ENCODE peak calls at places on chromosomes 5 and 9, in ten cellular contexts. One of them, this sample, is unnamed.
A peak's percentile ranks its signal among the peaks of the same experiment; 100 is the strongest.

GRCh38 chr5:79685621-79686020 is 4.0 kb upstream of the CMYA5 start:
- DNase-seq in thoracic aorta: no peak
- DNase-seq in HCT116: no peak
- DNase-seq in AG04450: no peak
- DNase-seq in cardiac muscle cell: no peak
- DNase-seq in brain microvascular endothelial cell: no peak
- DNase-seq in heart right ventricle: no peak
- DNase-seq in left lung: no peak
- DNase-seq in lower lobe of right lung: no peak
- DNase-seq in heart left ventricle: no peak
- DNase-seq in this sample: no peak

GRCh38 chr9:89743576-89744254 is 138.9 kb downstream of the GADD45G start:
- DNase-seq in thoracic aorta: no peak
- DNase-seq in HCT116: no peak
- DNase-seq in AG04450: no peak
- DNase-seq in cardiac muscle cell: no peak
- DNase-seq in brain microvascular endothelial cell: no peak
- DNase-seq in heart right ventricle: no peak
- DNase-seq in left lung: no peak
- DNase-seq in lower lobe of right lung: no peak
- DNase-seq in heart left ventricle: no peak
- DNase-seq in this sample: no peak

GRCh38 chr9:9412241-9412640 is 1200.6 kb downstream of the PTPRD start:
- DNase-seq in thoracic aorta: no peak
- DNase-seq in HCT116: no peak
- DNase-seq in AG04450: no peak
- DNase-seq in cardiac muscle cell: no peak
- DNase-seq in brain microvascular endothelial cell: no peak
- DNase-seq in heart right ventricle: no peak
- DNase-seq in left lung: no peak
- DNase-seq in lower lobe of right lung: no peak
- DNase-seq in heart left ventricle: no peak
- DNase-seq in this sample: no peak

GRCh38 chr5:95664204-95664786 is 17.7 kb downstream of the RFESD start:
- DNase-seq in thoracic aorta: no peak
- DNase-seq in HCT116: peak; percentile 29
- DNase-seq in AG04450: no peak
- DNase-seq in cardiac muscle cell: peak; percentile 50
- DNase-seq in brain microvascular endothelial cell: no peak
- DNase-seq in heart right ventricle: no peak
- DNase-seq in left lung: no peak
- DNase-seq in lower lobe of right lung: no peak
- DNase-seq in heart left ventricle: no peak
- DNase-seq in this sample: peak; percentile 22

GRCh38 chr9:118418887-118419620 is 714.9 kb downstream of the TLR4 start:
- DNase-seq in thoracic aorta: no peak
- DNase-seq in HCT116: no peak
- DNase-seq in AG04450: no peak
- DNase-seq in cardiac muscle cell: no peak
- DNase-seq in brain microvascular endothelial cell: no peak
- DNase-seq in heart right ventricle: no peak
- DNase-seq in left lung: no peak
- DNase-seq in lower lobe of right lung: no peak
- DNase-seq in heart left ventricle: no peak
- DNase-seq in this sample: peak; percentile 17

GRCh38 chr9:72363908-72364678 is 915 bp downstream of the ZFAND5 start:
- DNase-seq in thoracic aorta: peak; percentile 7
- DNase-seq in HCT116: no peak
- DNase-seq in AG04450: no peak
- DNase-seq in cardiac muscle cell: peak; percentile 75
- DNase-seq in brain microvascular endothelial cell: no peak
- DNase-seq in heart right ventricle: peak; percentile 81
- DNase-seq in left lung: peak; percentile 90
- DNase-seq in lower lobe of right lung: peak; percentile 78
- DNase-seq in heart left ventricle: peak; percentile 84
- DNase-seq in this sample: no peak

GRCh38 chr5:10588779-10589447 is 25.0 kb downstream of the ANKRD33B start:
- DNase-seq in thoracic aorta: no peak
- DNase-seq in HCT116: no peak
- DNase-seq in AG04450: no peak
- DNase-seq in cardiac muscle cell: no peak
- DNase-seq in brain microvascular endothelial cell: no peak
- DNase-seq in heart right ventricle: no peak
- DNase-seq in left lung: no peak
- DNase-seq in lower lobe of right lung: no peak
- DNase-seq in heart left ventricle: no peak
- DNase-seq in this sample: no peak

GRCh38 chr9:396397-396796 is 181.7 kb downstream of the DOCK8 start:
- DNase-seq in thoracic aorta: no peak
- DNase-seq in HCT116: no peak
- DNase-seq in AG04450: no peak
- DNase-seq in cardiac muscle cell: no peak
- DNase-seq in brain microvascular endothelial cell: no peak
- DNase-seq in heart right ventricle: no peak
- DNase-seq in left lung: no peak
- DNase-seq in lower lobe of right lung: no peak
- DNase-seq in heart left ventricle: no peak
- DNase-seq in this sample: no peak

GRCh38 chr5:38845555-38846378 is at the start of gene OSMR:
- DNase-seq in thoracic aorta: peak; percentile 91
- DNase-seq in HCT116: peak; percentile 78
- DNase-seq in AG04450: peak; percentile 97
- DNase-seq in cardiac muscle cell: peak; percentile 25
- DNase-seq in brain microvascular endothelial cell: peak; percentile 96
- DNase-seq in heart right ventricle: peak; percentile 93
- DNase-seq in left lung: peak; percentile 96
- DNase-seq in lower lobe of right lung: peak; percentile 93
- DNase-seq in heart left ventricle: peak; percentile 93
- DNase-seq in this sample: peak; percentile 91

GRCh38 chr5:2981652-2982051 is 230.2 kb upstream of the IRX2 start:
- DNase-seq in thoracic aorta: no peak
- DNase-seq in HCT116: no peak
- DNase-seq in AG04450: no peak
- DNase-seq in cardiac muscle cell: no peak
- DNase-seq in brain microvascular endothelial cell: no peak
- DNase-seq in heart right ventricle: no peak
- DNase-seq in left lung: no peak
- DNase-seq in lower lobe of right lung: no peak
- DNase-seq in heart left ventricle: no peak
- DNase-seq in this sample: no peak

GRCh38 chr5:171129308-171129707 is 179.7 kb upstream of the TLX3 start:
- DNase-seq in thoracic aorta: no peak
- DNase-seq in HCT116: no peak
- DNase-seq in AG04450: no peak
- DNase-seq in cardiac muscle cell: no peak
- DNase-seq in brain microvascular endothelial cell: no peak
- DNase-seq in heart right ventricle: no peak
- DNase-seq in left lung: no peak
- DNase-seq in lower lobe of right lung: no peak
- DNase-seq in heart left ventricle: no peak
- DNase-seq in this sample: no peak

GRCh38 chr5:132662004-132662401 is 4.0 kb downstream of the IL13 start:
- DNase-seq in thoracic aorta: no peak
- DNase-seq in HCT116: no peak
- DNase-seq in AG04450: no peak
- DNase-seq in cardiac muscle cell: no peak
- DNase-seq in brain microvascular endothelial cell: no peak
- DNase-seq in heart right ventricle: no peak
- DNase-seq in left lung: no peak
- DNase-seq in lower lobe of right lung: no peak
- DNase-seq in heart left ventricle: no peak
- DNase-seq in this sample: no peak

GRCh38 chr5:92552206-92553160 is 1028.5 kb downstream of the NR2F1-AS1 start:
- DNase-seq in thoracic aorta: no peak
- DNase-seq in HCT116: peak; percentile 89
- DNase-seq in AG04450: peak; percentile 92
- DNase-seq in cardiac muscle cell: no peak
- DNase-seq in brain microvascular endothelial cell: peak; percentile 96
- DNase-seq in heart right ventricle: no peak
- DNase-seq in left lung: no peak
- DNase-seq in lower lobe of right lung: no peak
- DNase-seq in heart left ventricle: no peak
- DNase-seq in this sample: peak; percentile 66

GRCh38 chr9:32251539-32251938 is 132.9 kb upstream of the ACO1 start:
- DNase-seq in thoracic aorta: no peak
- DNase-seq in HCT116: peak; percentile 24
- DNase-seq in AG04450: no peak
- DNase-seq in cardiac muscle cell: peak; percentile 79
- DNase-seq in brain microvascular endothelial cell: peak; percentile 49
- DNase-seq in heart right ventricle: peak; percentile 34
- DNase-seq in left lung: no peak
- DNase-seq in lower lobe of right lung: no peak
- DNase-seq in heart left ventricle: peak; percentile 11
- DNase-seq in this sample: peak; percentile 8

GRCh38 chr5:150559701-150560100 is 51.8 kb downstream of the NDST1 start:
- DNase-seq in thoracic aorta: no peak
- DNase-seq in HCT116: no peak
- DNase-seq in AG04450: no peak
- DNase-seq in cardiac muscle cell: no peak
- DNase-seq in brain microvascular endothelial cell: peak; percentile 50
- DNase-seq in heart right ventricle: no peak
- DNase-seq in left lung: no peak
- DNase-seq in lower lobe of right lung: no peak
- DNase-seq in heart left ventricle: no peak
- DNase-seq in this sample: no peak

GRCh38 chr5:50553560-50553984 is 112.5 kb upstream of the EMB start:
- DNase-seq in thoracic aorta: no peak
- DNase-seq in HCT116: no peak
- DNase-seq in AG04450: no peak
- DNase-seq in cardiac muscle cell: peak; percentile 23
- DNase-seq in brain microvascular endothelial cell: no peak
- DNase-seq in heart right ventricle: no peak
- DNase-seq in left lung: no peak
- DNase-seq in lower lobe of right lung: peak; percentile 50
- DNase-seq in heart left ventricle: no peak
- DNase-seq in this sample: peak; percentile 10

GRCh38 chr5:171747061-171747859 is 38.4 kb upstream of the SMIM23 start:
- DNase-seq in thoracic aorta: no peak
- DNase-seq in HCT116: no peak
- DNase-seq in AG04450: no peak
- DNase-seq in cardiac muscle cell: no peak
- DNase-seq in brain microvascular endothelial cell: no peak
- DNase-seq in heart right ventricle: no peak
- DNase-seq in left lung: no peak
- DNase-seq in lower lobe of right lung: no peak
- DNase-seq in heart left ventricle: no peak
- DNase-seq in this sample: peak; percentile 72

GRCh38 chr5:118968925-118969375 is 19.4 kb downstream of the DTWD2 start:
- DNase-seq in thoracic aorta: no peak
- DNase-seq in HCT116: no peak
- DNase-seq in AG04450: no peak
- DNase-seq in cardiac muscle cell: no peak
- DNase-seq in brain microvascular endothelial cell: peak; percentile 6
- DNase-seq in heart right ventricle: peak; percentile 21
- DNase-seq in left lung: no peak
- DNase-seq in lower lobe of right lung: no peak
- DNase-seq in heart left ventricle: no peak
- DNase-seq in this sample: no peak

GRCh38 chr5:109324351-109324750 is 85.4 kb downstream of the PJA2 start:
- DNase-seq in thoracic aorta: no peak
- DNase-seq in HCT116: no peak
- DNase-seq in AG04450: no peak
- DNase-seq in cardiac muscle cell: peak; percentile 8
- DNase-seq in brain microvascular endothelial cell: no peak
- DNase-seq in heart right ventricle: no peak
- DNase-seq in left lung: no peak
- DNase-seq in lower lobe of right lung: no peak
- DNase-seq in heart left ventricle: no peak
- DNase-seq in this sample: no peak

DNA sequence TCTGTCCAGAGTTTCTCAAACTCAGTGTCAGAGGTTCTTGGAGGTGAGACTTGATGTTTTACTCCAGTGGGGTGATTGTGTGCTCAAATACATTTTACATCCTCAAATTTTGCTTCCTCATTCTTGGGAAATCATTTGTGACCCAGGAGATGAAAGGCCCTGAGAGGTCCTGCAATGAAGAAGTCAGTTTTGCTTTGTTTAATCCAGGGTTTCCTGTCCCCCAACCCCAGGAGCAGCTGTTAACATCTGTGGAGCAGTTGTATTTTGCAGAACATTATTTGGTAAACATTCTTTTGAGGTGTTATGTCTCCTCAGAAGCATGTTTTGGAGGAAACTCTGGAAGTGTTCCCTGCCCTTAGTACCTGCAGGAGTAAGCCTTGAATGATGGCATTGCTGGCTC is 59.8 kb downstream of the DAB2IP start:
- DNase-seq in thoracic aorta: no peak
- DNase-seq in HCT116: no peak
- DNase-seq in AG04450: no peak
- DNase-seq in cardiac muscle cell: no peak
- DNase-seq in brain microvascular endothelial cell: no peak
- DNase-seq in heart right ventricle: no peak
- DNase-seq in left lung: no peak
- DNase-seq in lower lobe of right lung: no peak
- DNase-seq in heart left ventricle: no peak
- DNase-seq in this sample: no peak
- H3K27ac ChIP-seq in thoracic aorta: no peak overlapping the region
- H3K27ac ChIP-seq in HCT116: no peak overlapping the region
- H3K27ac ChIP-seq in AG04450: no peak overlapping the region
- H3K27ac ChIP-seq in cardiac muscle cell: no peak overlapping the region
- H3K27ac ChIP-seq in brain microvascular endothelial cell: no peak overlapping the region
- H3K27ac ChIP-seq in heart right ventricle: no peak overlapping the region
- H3K27ac ChIP-seq in left lung: no peak overlapping the region
- H3K27ac ChIP-seq in lower lobe of right lung: no peak overlapping the region
- H3K27ac ChIP-seq in heart left ventricle: no peak overlapping the region
- H3K27ac ChIP-seq in this sample: no peak overlapping the region

GRCh38 chr9:23825143-23825531 is 903 bp downstream of the ELAVL2 start:
- DNase-seq in thoracic aorta: no peak
- DNase-seq in HCT116: no peak
- DNase-seq in AG04450: no peak
- DNase-seq in cardiac muscle cell: no peak
- DNase-seq in brain microvascular endothelial cell: no peak
- DNase-seq in heart right ventricle: no peak
- DNase-seq in left lung: peak; percentile 13
- DNase-seq in lower lobe of right lung: no peak
- DNase-seq in heart left ventricle: no peak
- DNase-seq in this sample: no peak
- TF ChIP-seq CTCF in thoracic aorta: no peak
- TF ChIP-seq CTCF in HCT116: no peak
- TF ChIP-seq CTCF in AG04450: no peak
- TF ChIP-seq CTCF in cardiac muscle cell: no peak
- TF ChIP-seq CTCF in brain microvascular endothelial cell: no peak
- TF ChIP-seq CTCF in heart right ventricle: no peak
- TF ChIP-seq CTCF in left lung: no peak
- TF ChIP-seq CTCF in lower lobe of right lung: no peak
- TF ChIP-seq CTCF in heart left ventricle: no peak
- TF ChIP-seq CTCF in this sample: no peak

GRCh38 chr5:6377121-6377520 is 1.2 kb downstream of the MED10 start:
- DNase-seq in thoracic aorta: no peak
- DNase-seq in HCT116: no peak
- DNase-seq in AG04450: no peak
- DNase-seq in cardiac muscle cell: no peak
- DNase-seq in brain microvascular endothelial cell: no peak
- DNase-seq in heart right ventricle: peak; percentile 1
- DNase-seq in left lung: no peak
- DNase-seq in lower lobe of right lung: no peak
- DNase-seq in heart left ventricle: no peak
- DNase-seq in this sample: no peak
- H3K27ac ChIP-seq in thoracic aorta: no peak overlapping the region
- H3K27ac ChIP-seq in HCT116: peak overlapping the region; percentile 79
- H3K27ac ChIP-seq in AG04450: no peak overlapping the region
- H3K27ac ChIP-seq in cardiac muscle cell: peak overlapping the region; percentile 68
- H3K27ac ChIP-seq in brain microvascular endothelial cell: no peak overlapping the region
- H3K27ac ChIP-seq in heart right ventricle: peak overlapping the region; percentile 94
- H3K27ac ChIP-seq in left lung: no peak overlapping the region
- H3K27ac ChIP-seq in lower lobe of right lung: peak overlapping the region; percentile 93
- H3K27ac ChIP-seq in heart left ventricle: peak overlapping the region; percentile 91
- H3K27ac ChIP-seq in this sample: no peak overlapping the region

GRCh38 chr9:109534151-109534550 is 36.0 kb upstream of the PTPN3 start:
- DNase-seq in thoracic aorta: no peak
- DNase-seq in HCT116: no peak
- DNase-seq in AG04450: no peak
- DNase-seq in cardiac muscle cell: no peak
- DNase-seq in brain microvascular endothelial cell: no peak
- DNase-seq in heart right ventricle: no peak
- DNase-seq in left lung: peak; percentile 63
- DNase-seq in lower lobe of right lung: no peak
- DNase-seq in heart left ventricle: no peak
- DNase-seq in this sample: no peak
- TF ChIP-seq CTCF in thoracic aorta: no peak
- TF ChIP-seq CTCF in HCT116: no peak
- TF ChIP-seq CTCF in AG04450: no peak
- TF ChIP-seq CTCF in cardiac muscle cell: no peak
- TF ChIP-seq CTCF in brain microvascular endothelial cell: no peak
- TF ChIP-seq CTCF in heart right ventricle: no peak
- TF ChIP-seq CTCF in left lung: no peak
- TF ChIP-seq CTCF in lower lobe of right lung: no peak
- TF ChIP-seq CTCF in heart left ventricle: no peak
- TF ChIP-seq CTCF in this sample: no peak

This sample was measured in foreskin keratinocyte.